ENCODE peak calls at places on chromosomes 3 and 15, in five cellular contexts. S, K, L, E and P are unnamed samples.

GRCh38 chr15:40982855-40983254 is 29.6 kb downstream of the CHAC1 start:
- DNase-seq in S (peak), K (peak), L (peak), E (peak), P (no peak)

GRCh38 chr3:88188436-88188835 is 38.7 kb downstream of the C3orf38 start:
- DNase-seq in S (no peak), K (no peak), L (no peak), E (no peak), P (no peak)

GRCh38 chr15:59543721-59544547 is 67.6 kb upstream of the GCNT3 start:
- DNase-seq in S (no peak), K (no peak), L (no peak), E (no peak), P (no peak)

GRCh38 chr15:43150171-43150929 is 17.0 kb downstream of the TMEM62 start:
- DNase-seq in S (no peak), K (no peak), L (peak), E (peak), P (no peak)

GRCh38 chr15:60381148-60381788 is 16.5 kb downstream of the ANXA2 start:
- DNase-seq in S (no peak), K (no peak), L (no peak), E (peak), P (no peak)

GRCh38 chr3:39350714-39351113 is 21.2 kb downstream of the CCR8 start:
- DNase-seq in S (no peak), K (no peak), L (no peak), E (no peak), P (no peak)

GRCh38 chr3:66661628-66662027 is 160.8 kb upstream of the LRIG1 start:
- DNase-seq in S (no peak), K (no peak), L (no peak), E (no peak), P (no peak)

GRCh38 chr3:45659661-45660566 is 29.3 kb upstream of the SACM1L start:
- DNase-seq in S (no peak), K (peak), L (peak), E (peak), P (no peak)

GRCh38 chr3:157810924-157811718 is 295.1 kb downstream of the SHOX2 start:
- DNase-seq in S (no peak), K (no peak), L (no peak), E (no peak), P (no peak)

GRCh38 chr15:78392430-78392829 is 45.6 kb upstream of the IREB2 start:
- DNase-seq in S (no peak), K (no peak), L (no peak), E (no peak), P (no peak)